ENCODE peak calls at places on chromosomes 2 and 18, in nine cellular contexts. J is heart left ventricle; E is NCI-H2171; N is midbrain; K is EH; B is activated B cell treated with CpG ODN at 0.5 μM for 24 hours; L is AG10803; D is activated gamma-delta T cell treated with anti-CD3 and anti-CD28 coated beads, Interleukin-2, amount 50 U/mL, for 16 hours; R is T-helper 2 cell treated with Interferon-gamma antibody and Interleukin-4, amounts not matched to agents 5 μg/mL and 100 μg/mL, for 36 hours. O is an unnamed sample.

GRCh38 chr2:215171151-215171550 is 32.7 kb upstream of the ABCA12 start:
- DNase-seq in K (peak), J (no peak), E (no peak), B (no peak), N (no peak), R (no peak), D (no peak), L (peak), O (no peak)

GRCh38 chr2:227237786-227238185 is 73.4 kb downstream of the COL4A3 start:
- DNase-seq in N (no peak), E (no peak), R (no peak), B (no peak), D (no peak), K (no peak), J (no peak), L (no peak), O (no peak)

GRCh38 chr18:50306944-50307343 is 19.5 kb upstream of the CXXC1 start:
- DNase-seq in B (no peak), R (no peak), L (peak), J (no peak), E (no peak), D (no peak), N (no peak), K (peak), O (no peak)

GRCh38 chr2:239275037-239275685 is 125.7 kb downstream of the HDAC4 start:
- DNase-seq in D (peak), K (peak), R (peak), L (peak), J (peak), E (no peak), N (peak), B (peak), O (peak)

GRCh38 chr2:134293719-134294537 is 40.1 kb downstream of the MGAT5 start:
- DNase-seq in L (no peak), N (no peak), E (no peak), D (no peak), K (no peak), J (no peak), B (no peak), R (no peak), O (no peak)

GRCh38 chr2:236309669-236310029 is 45.4 kb upstream of the ASB18 start:
- DNase-seq in R (no peak), K (no peak), E (no peak), B (no peak), J (no peak), N (peak), D (no peak), L (no peak), O (no peak)

GRCh38 chr2:233447506-233448219 is 93.4 kb downstream of the DGKD start:
- DNase-seq in E (no peak), B (no peak), R (no peak), D (no peak), J (no peak), N (no peak), K (no peak), L (no peak), O (no peak)

GRCh38 chr18:6542296-6542695 is 127.6 kb upstream of the L3MBTL4 start:
- DNase-seq in B (no peak), L (no peak), R (no peak), D (no peak), K (no peak), J (no peak), N (no peak), E (no peak), O (no peak)

GRCh38 chr2:158953454-158953853 is 15.0 kb upstream of the TANC1 start:
- DNase-seq in K (peak), R (no peak), B (no peak), D (no peak), L (no peak), J (no peak), E (no peak), N (no peak), O (no peak)

GRCh38 chr2:26484579-26484978 is 6.7 kb upstream of the OTOF start:
- DNase-seq in R (no peak), J (no peak), E (no peak), K (no peak), D (no peak), N (no peak), B (no peak), L (no peak), O (no peak)

GRCh38 chr18:59546164-59546563 is 151.1 kb downstream of the CCBE1 start:
- DNase-seq in E (no peak), D (no peak), L (no peak), N (no peak), K (peak), J (no peak), B (no peak), R (no peak), O (no peak)